ENCODE peak calls at places on chromosomes 12 and 14, in four cellular contexts. K is body of pancreas, O is GM12892, Y is breast epithelium. D is an unnamed sample.

GRCh38 chr12:102542816-102543448 is 62.6 kb upstream of the IGF1 start:
- DNase-seq in O (no peak), Y (no peak), K (no peak), D (no peak)

GRCh38 chr12:79934309-79935020 is 432 bp downstream of the PPP1R12A start:
- DNase-seq in O (no peak), Y (peak; percentile 64), K (no peak), D (peak; percentile 18)

GRCh38 chr12:64608901-64609542 is 1.3 kb upstream of the RASSF3 start:
- DNase-seq in Y (no peak), O (peak; percentile 41), K (peak; percentile 26), D (peak; percentile 79)

GRCh38 chr12:115963030-115963480 is 314.4 kb downstream of the MED13L start:
- DNase-seq in Y (no peak), O (no peak), K (no peak), D (peak; percentile 51)

GRCh38 chr12:119589634-119590033 is 3.9 kb upstream of the TMEM233 start:
- DNase-seq in K (no peak), O (no peak), Y (no peak), D (no peak)

GRCh38 chr12:4039927-4040326 is 166.7 kb upstream of the PARP11 start:
- DNase-seq in Y (no peak), K (no peak), O (no peak), D (no peak)

GRCh38 chr12:98422809-98423208 is 92.6 kb upstream of the TMPO start:
- DNase-seq in O (no peak), K (no peak), Y (no peak), D (no peak)

GRCh38 chr12:47360771-47361388 is 281.1 kb upstream of the AMIGO2 start:
- DNase-seq in Y (no peak), K (no peak), O (no peak), D (no peak)

GRCh38 chr12:97167598-97167997 is 260.5 kb downstream of the NEDD1 start:
- DNase-seq in O (no peak), K (no peak), Y (no peak), D (no peak)

GRCh38 chr14:68394719-68395117 is 398.1 kb downstream of the ZFP36L1 start:
- DNase-seq in Y (no peak), O (no peak), K (no peak), D (no peak)

GRCh38 chr12:4664111-4664510 is 15.2 kb downstream of the NDUFA9 start:
- DNase-seq in O (no peak), Y (no peak), K (no peak), D (peak; percentile 50)

DNA sequence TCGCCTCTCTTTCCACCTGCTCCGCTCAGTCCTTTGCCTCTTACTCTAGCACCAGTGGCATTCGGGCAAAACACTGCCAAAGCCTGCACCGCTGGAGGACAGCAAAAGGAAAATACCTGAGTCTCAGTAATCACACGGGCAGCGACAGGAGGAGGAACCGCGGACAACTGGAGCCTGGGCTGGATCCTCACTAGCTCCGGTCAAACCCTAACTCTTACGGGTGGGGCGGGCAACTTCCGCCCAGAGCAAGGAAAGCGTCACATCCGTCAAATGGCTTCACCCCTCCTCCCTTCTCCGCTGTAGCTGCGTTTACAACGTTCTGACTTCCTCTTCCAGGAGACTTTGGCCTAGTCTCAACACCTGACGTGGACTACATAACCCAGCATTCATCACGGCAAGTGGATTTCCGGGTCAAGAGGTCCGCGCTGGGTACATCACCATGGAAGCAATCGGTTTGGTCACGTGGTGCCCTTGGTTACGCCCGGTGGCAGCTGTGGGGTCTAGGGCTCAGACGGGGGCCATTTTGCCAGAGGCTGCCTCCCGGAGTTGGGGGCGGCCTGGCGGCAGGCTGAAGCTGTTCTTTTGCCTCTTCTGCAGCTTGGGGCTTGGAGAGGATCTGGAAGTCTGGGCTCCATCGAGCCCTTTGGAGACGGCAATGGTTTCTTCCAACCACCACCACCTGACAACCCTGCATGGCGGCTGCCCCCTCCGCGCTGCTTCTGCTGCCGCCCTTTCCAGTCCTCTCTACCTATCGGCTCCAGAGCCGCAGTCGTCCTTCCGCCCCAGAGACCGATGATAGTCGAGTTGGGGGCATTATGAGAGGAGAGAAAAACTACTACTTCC is at the start of the genes KLHL28 and TOGARAM1:
- DNase-seq in K (peak; percentile 100), O (peak; percentile 81), Y (peak; percentile 93), D (peak; percentile 61)
- TF ChIP-seq POLR2A in K (peak; percentile 69), O (peak; percentile 96), Y (peak; percentile 28), D (peak; percentile 84)

GRCh38 chr12:48681738-48682532 is at the start of gene KANSL2:
- DNase-seq in O (peak; percentile 93), Y (peak; percentile 98), K (peak; percentile 100), D (peak; percentile 93)
- TF ChIP-seq POLR2A in O (peak; percentile 99), Y (peak; percentile 97), K (peak; percentile 98), D (peak; percentile 98)

GRCh38 chr12:124916370-124917134 is 2.1 kb upstream of the UBC start:
- DNase-seq in Y (peak; percentile 73), K (peak; percentile 88), O (no peak), D (no peak)
- TF ChIP-seq POLR2A in Y (no peak), K (peak; percentile 5), O (no peak), D (peak; percentile 25)

GRCh38 chr14:99361596-99362220 is 89.7 kb upstream of the BCL11B start:
- DNase-seq in Y (no peak), O (no peak), K (no peak), D (no peak)
- TF ChIP-seq POLR2A in Y (no peak), O (no peak), K (no peak), D (no peak)

GRCh38 chr12:118016424-118017264 is at the start of gene RFC5:
- DNase-seq in O (peak; percentile 92), Y (peak; percentile 98), K (peak; percentile 99), D (peak; percentile 94)
- TF ChIP-seq POLR2A in O (peak; percentile 92), Y (no peak), K (no peak), D (peak; percentile 56)

DNA sequence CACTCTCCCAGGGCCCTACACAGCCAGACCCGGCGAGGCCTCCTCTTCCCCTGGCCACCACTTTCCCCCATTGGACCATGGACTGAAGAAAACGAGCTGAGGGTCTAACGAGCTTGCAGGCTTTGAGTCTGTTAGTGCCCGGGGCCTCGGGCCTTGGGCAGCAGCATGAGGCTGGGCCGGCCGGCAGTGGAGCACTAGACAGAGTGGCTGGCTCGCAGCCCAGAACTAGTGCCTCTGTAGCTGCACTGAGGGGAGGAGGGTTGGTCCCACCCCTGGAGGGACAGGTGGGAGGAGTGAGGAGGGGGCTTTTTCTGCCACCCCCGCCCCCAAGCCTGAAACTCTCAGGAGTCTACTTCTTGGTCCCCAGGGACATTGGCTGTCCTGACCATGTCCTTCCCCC is 38.7 kb downstream of the SLC6A12 start:
- DNase-seq in O (no peak), Y (no peak), K (no peak), D (no peak)
- TF ChIP-seq POLR2A in O (no peak), Y (no peak), K (no peak), D (no peak)

DNA sequence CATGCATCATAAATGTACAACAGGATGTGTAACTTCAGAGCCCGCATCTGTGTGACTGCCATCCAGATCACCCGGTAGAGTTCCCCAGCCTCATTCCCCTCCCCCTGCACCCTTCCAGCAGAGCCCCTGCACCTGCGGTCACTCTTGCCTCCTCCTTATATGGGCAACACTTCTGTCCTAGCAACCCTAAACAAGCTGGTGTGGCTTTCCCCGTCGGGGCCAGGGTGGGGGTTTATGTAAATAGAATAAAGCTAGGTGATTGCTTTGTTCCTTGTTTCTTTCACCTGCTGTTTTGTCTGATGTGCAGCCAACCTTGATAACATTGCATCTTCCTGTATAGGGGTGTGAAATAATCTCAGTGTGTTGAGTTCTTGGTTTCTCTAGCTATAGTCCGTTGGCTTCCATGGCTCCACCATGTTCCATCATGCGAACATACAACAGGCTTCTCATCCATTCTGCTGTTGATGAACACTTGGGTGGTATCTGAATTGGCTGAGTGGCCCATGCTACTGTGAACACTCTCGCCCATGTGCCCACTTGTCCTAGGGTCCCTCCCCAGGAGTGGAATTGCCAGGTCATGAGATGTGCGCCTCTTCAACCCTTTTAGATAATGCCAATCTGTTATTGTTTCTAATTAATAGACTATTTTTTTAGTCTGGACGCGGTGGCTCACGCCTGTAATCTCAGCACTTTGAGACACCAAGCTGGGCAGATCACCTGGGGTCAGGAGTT is 102.2 kb downstream of the KIF26A start:
- DNase-seq in O (no peak), K (no peak), Y (no peak), D (no peak)
- TF ChIP-seq POLR2A in O (no peak), K (no peak), Y (no peak), D (no peak)

GRCh38 chr14:91294153-91294552 is 49.6 kb upstream of the GPR68 start:
- DNase-seq in Y (no peak), K (no peak), O (no peak), D (no peak)

GRCh38 chr14:91291786-91292405 is 47.4 kb upstream of the GPR68 start:
- DNase-seq in O (no peak), K (no peak), Y (no peak), D (no peak)

GRCh38 chr14:91292476-91292875 is 48.0 kb upstream of the GPR68 start:
- DNase-seq in O (no peak), Y (no peak), K (no peak), D (no peak)

GRCh38 chr14:91295276-91295845 is 50.9 kb upstream of the GPR68 start:
- DNase-seq in Y (no peak), O (no peak), K (no peak), D (no peak)

DNA sequence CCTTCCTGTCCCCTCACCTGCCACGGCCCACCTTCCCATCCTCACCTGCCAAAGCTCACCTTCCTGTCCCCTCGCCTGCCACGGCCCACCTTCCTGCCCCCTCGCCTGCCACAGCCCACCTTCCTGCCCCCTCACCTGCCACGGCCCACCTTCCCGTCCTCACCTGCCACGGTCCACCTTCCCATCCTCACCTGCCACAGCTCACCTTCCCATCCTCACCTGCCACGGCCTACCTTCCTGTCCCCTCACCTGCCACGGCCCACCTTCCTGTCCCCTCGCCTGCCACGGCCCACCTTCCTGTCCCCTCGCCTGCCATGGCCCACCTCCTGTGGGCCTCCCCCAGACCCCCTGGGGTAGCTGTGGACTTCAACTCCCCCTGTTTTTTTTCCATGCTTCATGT is 48.8 kb upstream of the GPR68 start:
- DNase-seq in K (no peak), Y (no peak), O (no peak), D (no peak)
- TF ChIP-seq POLR2A in K (no peak), Y (no peak), O (no peak), D (no peak)

GRCh38 chr14:103057028-103057371 is 349 bp downstream of the CDC42BPB start:
- DNase-seq in O (no peak), K (peak; percentile 26), Y (no peak), D (peak; percentile 45)
- TF ChIP-seq POLR2A in O (no peak), K (no peak), Y (no peak), D (peak; percentile 10)